ENCODE peak calls at places on chromosomes 6 and 20, in eight cellular contexts. One of them, this sample, is unnamed.

GRCh38 chr20:8148501-8148900 is 16.4 kb downstream of the PLCB1 start:
- DNase-seq in hypothalamus: no peak
- DNase-seq in progenitor cell of endocrine pancreas: no peak
- DNase-seq in T-helper 1 cell: no peak
- DNase-seq in H4: no peak
- DNase-seq in endodermal cell: no peak
- DNase-seq in nephron progenitor cell: no peak
- DNase-seq in T-helper 17 cell: no peak
- DNase-seq in this sample: no peak

GRCh38 chr6:43060034-43060754 is 763 bp downstream of the KLC4 start:
- DNase-seq in hypothalamus: no peak
- DNase-seq in progenitor cell of endocrine pancreas: no peak
- DNase-seq in T-helper 1 cell: no peak
- DNase-seq in H4: no peak
- DNase-seq in endodermal cell: no peak
- DNase-seq in nephron progenitor cell: no peak
- DNase-seq in T-helper 17 cell: no peak
- DNase-seq in this sample: no peak

GRCh38 chr20:32762754-32763201 is 593 bp downstream of the DNMT3B start:
- DNase-seq in hypothalamus: no peak
- DNase-seq in progenitor cell of endocrine pancreas: peak; percentile 32
- DNase-seq in T-helper 1 cell: no peak
- DNase-seq in H4: no peak
- DNase-seq in endodermal cell: peak; percentile 63
- DNase-seq in nephron progenitor cell: peak; percentile 51
- DNase-seq in T-helper 17 cell: no peak
- DNase-seq in this sample: no peak

GRCh38 chr20:37349517-37350491 is 3.9 kb downstream of the SRC start:
- DNase-seq in hypothalamus: no peak
- DNase-seq in progenitor cell of endocrine pancreas: no peak
- DNase-seq in T-helper 1 cell: no peak
- DNase-seq in H4: no peak
- DNase-seq in endodermal cell: no peak
- DNase-seq in nephron progenitor cell: no peak
- DNase-seq in T-helper 17 cell: no peak
- DNase-seq in this sample: no peak

GRCh38 chr6:85250586-85251216 is 199.2 kb upstream of the NT5E start:
- DNase-seq in hypothalamus: no peak
- DNase-seq in progenitor cell of endocrine pancreas: no peak
- DNase-seq in T-helper 1 cell: no peak
- DNase-seq in H4: no peak
- DNase-seq in endodermal cell: no peak
- DNase-seq in nephron progenitor cell: no peak
- DNase-seq in T-helper 17 cell: no peak
- DNase-seq in this sample: no peak

GRCh38 chr6:138914701-138915100 is 73.4 kb downstream of the REPS1 start:
- DNase-seq in hypothalamus: no peak
- DNase-seq in progenitor cell of endocrine pancreas: no peak
- DNase-seq in T-helper 1 cell: no peak
- DNase-seq in H4: no peak
- DNase-seq in endodermal cell: no peak
- DNase-seq in nephron progenitor cell: no peak
- DNase-seq in T-helper 17 cell: no peak
- DNase-seq in this sample: no peak

GRCh38 chr20:14069796-14070195 is 74.5 kb downstream of the MACROD2 start:
- DNase-seq in hypothalamus: no peak
- DNase-seq in progenitor cell of endocrine pancreas: no peak
- DNase-seq in T-helper 1 cell: no peak
- DNase-seq in H4: peak; percentile 87
- DNase-seq in endodermal cell: no peak
- DNase-seq in nephron progenitor cell: no peak
- DNase-seq in T-helper 17 cell: no peak
- DNase-seq in this sample: no peak

GRCh38 chr20:59752101-59752586 is 147.8 kb downstream of the PHACTR3 start:
- DNase-seq in hypothalamus: peak; percentile 35
- DNase-seq in progenitor cell of endocrine pancreas: no peak
- DNase-seq in T-helper 1 cell: no peak
- DNase-seq in H4: no peak
- DNase-seq in endodermal cell: no peak
- DNase-seq in nephron progenitor cell: no peak
- DNase-seq in T-helper 17 cell: no peak
- DNase-seq in this sample: no peak

GRCh38 chr6:6790891-6791290 is 202.4 kb downstream of the LY86 start:
- DNase-seq in hypothalamus: no peak
- DNase-seq in progenitor cell of endocrine pancreas: no peak
- DNase-seq in T-helper 1 cell: no peak
- DNase-seq in H4: peak; percentile 63
- DNase-seq in endodermal cell: no peak
- DNase-seq in nephron progenitor cell: no peak
- DNase-seq in T-helper 17 cell: no peak
- DNase-seq in this sample: no peak

GRCh38 chr6:136160255-136160654 is 89.9 kb downstream of the MTFR2 start:
- DNase-seq in hypothalamus: no peak
- DNase-seq in progenitor cell of endocrine pancreas: no peak
- DNase-seq in T-helper 1 cell: no peak
- DNase-seq in H4: no peak
- DNase-seq in endodermal cell: no peak
- DNase-seq in nephron progenitor cell: no peak
- DNase-seq in T-helper 17 cell: no peak
- DNase-seq in this sample: no peak

GRCh38 chr6:79031821-79032590 is 46.0 kb downstream of the PHIP start:
- DNase-seq in hypothalamus: no peak
- DNase-seq in progenitor cell of endocrine pancreas: no peak
- DNase-seq in T-helper 1 cell: no peak
- DNase-seq in H4: peak; percentile 65
- DNase-seq in endodermal cell: no peak
- DNase-seq in nephron progenitor cell: no peak
- DNase-seq in T-helper 17 cell: no peak
- DNase-seq in this sample: no peak

GRCh38 chr6:31933537-31933936 is 6.0 kb downstream of the C2 start:
- DNase-seq in hypothalamus: no peak
- DNase-seq in progenitor cell of endocrine pancreas: no peak
- DNase-seq in T-helper 1 cell: no peak
- DNase-seq in H4: no peak
- DNase-seq in endodermal cell: no peak
- DNase-seq in nephron progenitor cell: no peak
- DNase-seq in T-helper 17 cell: no peak
- DNase-seq in this sample: no peak

GRCh38 chr6:113980937-113981554 is 10.1 kb upstream of the HDAC2 start:
- DNase-seq in hypothalamus: no peak
- DNase-seq in progenitor cell of endocrine pancreas: no peak
- DNase-seq in T-helper 1 cell: no peak
- DNase-seq in H4: peak; percentile 18
- DNase-seq in endodermal cell: peak; percentile 75
- DNase-seq in nephron progenitor cell: peak; percentile 26
- DNase-seq in T-helper 17 cell: no peak
- DNase-seq in this sample: peak; percentile 56

GRCh38 chr6:105494688-105495087 is 91.8 kb upstream of the PREP start:
- DNase-seq in hypothalamus: no peak
- DNase-seq in progenitor cell of endocrine pancreas: no peak
- DNase-seq in T-helper 1 cell: no peak
- DNase-seq in H4: no peak
- DNase-seq in endodermal cell: no peak
- DNase-seq in nephron progenitor cell: no peak
- DNase-seq in T-helper 17 cell: no peak
- DNase-seq in this sample: no peak